ENCODE peak calls at places on chromosomes 6 and 20, in seven cellular contexts. M is tibial nerve, E is left ventricle myocardium inferior, U is mucosa of descending colon, C is fibroblast of lung, P is brain microvascular endothelial cell, Q is Caco-2. B is an unnamed sample. For H3K36me3, the result is how much of the 10 kb centered on the place peaks cover.

GRCh38 chr20:18288748-18289705 is 700 bp downstream of the ZNF133 start:
- DNase-seq in C (peak), P (peak), M (no peak), E (no peak), Q (peak), U (peak), B (no peak)

GRCh38 chr6:127924031-127924430 is 23.2 kb upstream of the THEMIS start:
- DNase-seq in C (no peak), M (no peak), U (no peak), P (no peak), E (no peak), Q (no peak), B (no peak)

GRCh38 chr20:12570371-12570770 is 438.4 kb upstream of the SPTLC3 start:
- DNase-seq in P (peak), C (no peak), Q (peak), U (peak), M (no peak), E (no peak), B (no peak)

GRCh38 chr6:121526282-121526681 is 90.8 kb downstream of the GJA1 start:
- DNase-seq in C (no peak), M (no peak), U (no peak), P (no peak), E (no peak), Q (no peak), B (no peak)

GRCh38 chr6:101391772-101392560 is 1.5 kb upstream of the GRIK2 start:
- DNase-seq in U (no peak), E (no peak), P (no peak), Q (no peak), C (peak), M (peak), B (no peak)

GRCh38 chr6:159790149-159790946 is at the start of gene MRPL18:
- DNase-seq in E (peak), Q (peak), C (peak), M (peak), P (peak), U (peak), B (peak)

GRCh38 chr6:27592481-27593199 is 119.7 kb upstream of the ZNF184 start:
- DNase-seq in M (no peak), Q (peak), P (peak), E (no peak), U (peak), C (peak), B (peak)

GRCh38 chr20:32742322-32743236 is 688 bp downstream of the COMMD7 start:
- DNase-seq in Q (no peak), U (no peak), M (no peak), P (no peak), E (no peak), C (no peak), B (no peak)

GRCh38 chr20:8431538-8432434 is 299.7 kb downstream of the PLCB1 start:
- DNase-seq in Q (no peak), U (peak), E (peak), P (no peak), M (peak), C (no peak), B (no peak)

GRCh38 chr6:105209950-105210706 is 30.3 kb upstream of the POPDC3 start:
- DNase-seq in P (peak), E (no peak), C (peak), U (no peak), M (no peak), Q (no peak), B (no peak)

GRCh38 chr6:111445786-111446395 is 37.1 kb downstream of the REV3L start:
- DNase-seq in E (no peak), C (no peak), U (no peak), Q (no peak), P (no peak), M (no peak), B (no peak)

GRCh38 chr6:8334113-8334512 is 101.2 kb downstream of the SLC35B3 start:
- DNase-seq in C (no peak), U (no peak), M (no peak), Q (no peak), P (no peak), E (no peak), B (no peak)

GRCh38 chr6:158972241-158973233 is 27.5 kb downstream of the RSPH3 start:
- DNase-seq in P (peak), Q (no peak), U (peak), C (peak), M (no peak), E (no peak), B (no peak)

GRCh38 chr6:89297695-89298351 is 17.3 kb downstream of the GABRR2 start:
- DNase-seq in Q (no peak), E (peak), U (peak), P (peak), M (no peak), C (peak), B (peak)

GRCh38 chr20:53102361-53102760 is 130.2 kb downstream of the TSHZ2 start:
- DNase-seq in Q (no peak), M (no peak), P (no peak), C (no peak), E (no peak), U (no peak), B (no peak)
- H3K36me3 ChIP-seq in Q (under half), M (under half), P (under half), C (under half), E (under half), U (under half), B (under half)

DNA sequence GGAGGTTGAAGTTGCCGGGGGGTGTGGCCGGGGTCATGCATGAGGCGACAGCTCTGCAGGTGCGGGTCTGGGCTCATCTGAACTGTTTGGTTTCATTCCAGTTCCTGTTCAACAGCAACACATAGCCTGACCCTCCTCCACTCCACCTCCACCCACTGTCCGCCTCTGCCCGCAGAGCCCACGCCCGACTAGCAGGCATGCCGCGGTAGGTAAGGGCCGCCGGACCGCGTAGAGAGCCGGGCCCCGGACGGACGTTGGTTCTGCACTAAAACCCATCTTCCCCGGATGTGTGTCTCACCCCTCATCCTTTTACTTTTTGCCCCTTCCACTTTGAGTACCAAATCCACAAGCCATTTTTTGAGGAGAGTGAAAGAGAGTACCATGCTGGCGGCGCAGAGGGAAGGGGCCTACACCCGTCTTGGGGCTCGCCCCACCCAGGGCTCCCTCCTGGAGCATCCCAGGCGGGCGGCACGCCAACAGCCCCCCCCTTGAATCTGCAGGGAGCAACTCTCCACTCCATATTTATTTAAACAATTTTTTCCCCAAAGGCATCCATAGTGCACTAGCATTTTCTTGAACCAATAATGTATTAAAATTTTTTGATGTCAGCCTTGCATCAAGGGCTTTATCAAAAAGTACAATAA is 72.5 kb downstream of the PTPN1 start:
- DNase-seq in P (no peak), C (no peak), M (no peak), U (no peak), E (no peak), Q (no peak), B (no peak)
- H3K36me3 ChIP-seq in P (half or more), C (under half), M (under half), U (under half), E (half or more), Q (under half), B (half or more)

GRCh38 chr20:5178046-5178445 is 51.2 kb downstream of the CDS2 start:
- DNase-seq in Q (no peak), C (no peak), M (no peak), P (no peak), E (no peak), U (no peak), B (no peak)
- H3K36me3 ChIP-seq in Q (under half), C (under half), M (under half), P (under half), E (half or more), U (under half), B (half or more)

GRCh38 chr6:170561550-170561949 is 7.4 kb downstream of the TBP start:
- DNase-seq in E (no peak), M (no peak), Q (no peak), P (no peak), U (no peak), C (no peak), B (no peak)
- H3K36me3 ChIP-seq in E (half or more), M (under half), Q (under half), P (under half), U (under half), C (under half), B (half or more)

GRCh38 chr6:34984416-34984815 is 95.4 kb downstream of the ANKS1A start:
- DNase-seq in U (no peak), E (no peak), C (no peak), Q (no peak), P (no peak), M (no peak), B (no peak)

GRCh38 chr6:34979218-34979617 is 90.2 kb downstream of the ANKS1A start:
- DNase-seq in U (no peak), C (no peak), P (no peak), Q (no peak), M (no peak), E (no peak), B (no peak)

GRCh38 chr6:34979994-34980393 is 90.9 kb downstream of the ANKS1A start:
- DNase-seq in E (no peak), C (no peak), M (no peak), U (no peak), P (no peak), Q (no peak), B (no peak)

GRCh38 chr6:34982424-34982852 is 93.4 kb downstream of the ANKS1A start:
- DNase-seq in P (peak), C (no peak), Q (no peak), E (no peak), M (no peak), U (no peak), B (no peak)

DNA sequence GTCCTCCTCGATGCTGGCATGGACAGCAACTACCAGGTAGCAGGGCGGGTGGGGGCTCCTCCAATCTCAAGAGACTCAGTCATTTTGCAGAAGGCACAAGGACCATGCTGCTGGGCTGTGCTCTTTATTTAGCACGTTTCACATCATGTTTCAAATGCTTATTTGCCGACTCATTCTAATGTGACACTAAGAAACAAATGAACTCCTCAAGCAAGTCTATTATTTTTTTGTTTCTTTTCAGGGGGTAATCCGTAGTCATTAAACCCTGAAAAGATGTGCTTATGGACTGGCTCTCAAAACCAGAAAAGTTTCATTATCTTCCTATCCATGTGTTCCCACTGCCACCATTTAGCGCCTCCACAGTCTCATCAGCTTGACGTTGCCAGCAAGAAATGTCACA is 92.9 kb downstream of the ANKS1A start:
- DNase-seq in M (no peak), U (no peak), C (peak), E (no peak), P (no peak), Q (no peak), B (no peak)
- H3K36me3 ChIP-seq in M (under half), U (under half), C (under half), E (half or more), P (under half), Q (under half), B (under half)

GRCh38 chr20:49288784-49289696 is 11.2 kb upstream of the ZNFX1 start:
- DNase-seq in Q (peak), C (no peak), P (no peak), E (no peak), M (no peak), U (peak), B (no peak)
- H3K36me3 ChIP-seq in Q (under half), C (under half), P (half or more), E (half or more), M (under half), U (under half), B (half or more)